ENCODE peak calls at places on chromosomes 6 and 20, in eight cellular contexts. One of them, this sample, is unnamed.

GRCh38 chr20:57835053-57835452 is 125.2 kb upstream of the PMEPA1 start:
- DNase-seq in erythroblast: no peak
- DNase-seq in A549: no peak
- DNase-seq in stimulated activated CD4-positive, alpha-beta T cell treated with anti-CD3 and anti-CD28 coated beads, Interleukin-12 subunit alpha, Interleukin-12 subunit beta, amount 100 ng/mL, for 4 hours: no peak
- DNase-seq in lung microvascular endothelial cell: no peak
- DNase-seq in NCI-H1105: no peak
- DNase-seq in right lobe of liver: no peak
- DNase-seq in fibroblast of mammary gland: peak; percentile 13
- DNase-seq in this sample: no peak

GRCh38 chr20:58231678-58232077 is 3.2 kb upstream of the ANKRD60 start:
- DNase-seq in erythroblast: no peak
- DNase-seq in A549: peak; percentile 37
- DNase-seq in stimulated activated CD4-positive, alpha-beta T cell treated with anti-CD3 and anti-CD28 coated beads, Interleukin-12 subunit alpha, Interleukin-12 subunit beta, amount 100 ng/mL, for 4 hours: no peak
- DNase-seq in lung microvascular endothelial cell: peak; percentile 45
- DNase-seq in NCI-H1105: no peak
- DNase-seq in right lobe of liver: no peak
- DNase-seq in fibroblast of mammary gland: no peak
- DNase-seq in this sample: no peak

GRCh38 chr6:159692303-159693127 is 526 bp downstream of the SOD2 start:
- DNase-seq in erythroblast: peak; percentile 75
- DNase-seq in A549: peak; percentile 51
- DNase-seq in stimulated activated CD4-positive, alpha-beta T cell treated with anti-CD3 and anti-CD28 coated beads, Interleukin-12 subunit alpha, Interleukin-12 subunit beta, amount 100 ng/mL, for 4 hours: peak; percentile 52
- DNase-seq in lung microvascular endothelial cell: peak; percentile 58
- DNase-seq in NCI-H1105: peak; percentile 28
- DNase-seq in right lobe of liver: peak; percentile 68
- DNase-seq in fibroblast of mammary gland: no peak
- DNase-seq in this sample: no peak

GRCh38 chr6:167285077-167285770 is 5.9 kb upstream of the UNC93A start:
- DNase-seq in erythroblast: no peak
- DNase-seq in A549: no peak
- DNase-seq in stimulated activated CD4-positive, alpha-beta T cell treated with anti-CD3 and anti-CD28 coated beads, Interleukin-12 subunit alpha, Interleukin-12 subunit beta, amount 100 ng/mL, for 4 hours: no peak
- DNase-seq in lung microvascular endothelial cell: no peak
- DNase-seq in NCI-H1105: no peak
- DNase-seq in right lobe of liver: peak; percentile 93
- DNase-seq in fibroblast of mammary gland: no peak
- DNase-seq in this sample: no peak

GRCh38 chr6:2817778-2818443 is 23.8 kb downstream of the SERPINB1 start:
- DNase-seq in erythroblast: no peak
- DNase-seq in A549: peak; percentile 24
- DNase-seq in stimulated activated CD4-positive, alpha-beta T cell treated with anti-CD3 and anti-CD28 coated beads, Interleukin-12 subunit alpha, Interleukin-12 subunit beta, amount 100 ng/mL, for 4 hours: no peak
- DNase-seq in lung microvascular endothelial cell: peak; percentile 89
- DNase-seq in NCI-H1105: no peak
- DNase-seq in right lobe of liver: no peak
- DNase-seq in fibroblast of mammary gland: peak; percentile 32
- DNase-seq in this sample: no peak

GRCh38 chr20:8132632-8133587 is 844 bp downstream of the PLCB1 start:
- DNase-seq in erythroblast: no peak
- DNase-seq in A549: peak; percentile 33
- DNase-seq in stimulated activated CD4-positive, alpha-beta T cell treated with anti-CD3 and anti-CD28 coated beads, Interleukin-12 subunit alpha, Interleukin-12 subunit beta, amount 100 ng/mL, for 4 hours: peak; percentile 4
- DNase-seq in lung microvascular endothelial cell: peak; percentile 52
- DNase-seq in NCI-H1105: no peak
- DNase-seq in right lobe of liver: peak; percentile 59
- DNase-seq in fibroblast of mammary gland: peak; percentile 21
- DNase-seq in this sample: no peak

GRCh38 chr6:17018425-17018824 is 83.4 kb upstream of the STMND1 start:
- DNase-seq in erythroblast: no peak
- DNase-seq in A549: no peak
- DNase-seq in stimulated activated CD4-positive, alpha-beta T cell treated with anti-CD3 and anti-CD28 coated beads, Interleukin-12 subunit alpha, Interleukin-12 subunit beta, amount 100 ng/mL, for 4 hours: no peak
- DNase-seq in lung microvascular endothelial cell: no peak
- DNase-seq in NCI-H1105: no peak
- DNase-seq in right lobe of liver: no peak
- DNase-seq in fibroblast of mammary gland: no peak
- DNase-seq in this sample: no peak

GRCh38 chr6:105374010-105374420 is 28.9 kb downstream of the PREP start:
- DNase-seq in erythroblast: no peak
- DNase-seq in A549: no peak
- DNase-seq in stimulated activated CD4-positive, alpha-beta T cell treated with anti-CD3 and anti-CD28 coated beads, Interleukin-12 subunit alpha, Interleukin-12 subunit beta, amount 100 ng/mL, for 4 hours: no peak
- DNase-seq in lung microvascular endothelial cell: peak; percentile 55
- DNase-seq in NCI-H1105: no peak
- DNase-seq in right lobe of liver: no peak
- DNase-seq in fibroblast of mammary gland: no peak
- DNase-seq in this sample: no peak

GRCh38 chr6:36633915-36634314 is 39.8 kb downstream of the SRSF3 start:
- DNase-seq in erythroblast: no peak
- DNase-seq in A549: no peak
- DNase-seq in stimulated activated CD4-positive, alpha-beta T cell treated with anti-CD3 and anti-CD28 coated beads, Interleukin-12 subunit alpha, Interleukin-12 subunit beta, amount 100 ng/mL, for 4 hours: no peak
- DNase-seq in lung microvascular endothelial cell: peak; percentile 92
- DNase-seq in NCI-H1105: peak; percentile 50
- DNase-seq in right lobe of liver: peak; percentile 87
- DNase-seq in fibroblast of mammary gland: peak; percentile 75
- DNase-seq in this sample: no peak

GRCh38 chr6:109308018-109308492 is 74.2 kb downstream of the CD164 start:
- DNase-seq in erythroblast: peak; percentile 66
- DNase-seq in A549: peak; percentile 64
- DNase-seq in stimulated activated CD4-positive, alpha-beta T cell treated with anti-CD3 and anti-CD28 coated beads, Interleukin-12 subunit alpha, Interleukin-12 subunit beta, amount 100 ng/mL, for 4 hours: no peak
- DNase-seq in lung microvascular endothelial cell: no peak
- DNase-seq in NCI-H1105: no peak
- DNase-seq in right lobe of liver: peak; percentile 54
- DNase-seq in fibroblast of mammary gland: peak; percentile 98
- DNase-seq in this sample: no peak

GRCh38 chr20:7269452-7269851 is 502.0 kb downstream of the BMP2 start:
- DNase-seq in erythroblast: no peak
- DNase-seq in A549: no peak
- DNase-seq in stimulated activated CD4-positive, alpha-beta T cell treated with anti-CD3 and anti-CD28 coated beads, Interleukin-12 subunit alpha, Interleukin-12 subunit beta, amount 100 ng/mL, for 4 hours: no peak
- DNase-seq in lung microvascular endothelial cell: no peak
- DNase-seq in NCI-H1105: no peak
- DNase-seq in right lobe of liver: no peak
- DNase-seq in fibroblast of mammary gland: no peak
- DNase-seq in this sample: no peak

GRCh38 chr6:54980511-54981275 is 134.1 kb downstream of the FAM83B start:
- DNase-seq in erythroblast: no peak
- DNase-seq in A549: no peak
- DNase-seq in stimulated activated CD4-positive, alpha-beta T cell treated with anti-CD3 and anti-CD28 coated beads, Interleukin-12 subunit alpha, Interleukin-12 subunit beta, amount 100 ng/mL, for 4 hours: no peak
- DNase-seq in lung microvascular endothelial cell: no peak
- DNase-seq in NCI-H1105: no peak
- DNase-seq in right lobe of liver: no peak
- DNase-seq in fibroblast of mammary gland: peak; percentile 69
- DNase-seq in this sample: no peak

GRCh38 chr6:111607279-111607678 is 1.6 kb upstream of the TRAF3IP2 start:
- DNase-seq in erythroblast: no peak
- DNase-seq in A549: no peak
- DNase-seq in stimulated activated CD4-positive, alpha-beta T cell treated with anti-CD3 and anti-CD28 coated beads, Interleukin-12 subunit alpha, Interleukin-12 subunit beta, amount 100 ng/mL, for 4 hours: no peak
- DNase-seq in lung microvascular endothelial cell: no peak
- DNase-seq in NCI-H1105: no peak
- DNase-seq in right lobe of liver: no peak
- DNase-seq in fibroblast of mammary gland: no peak
- DNase-seq in this sample: no peak

GRCh38 chr6:142774292-142774691 is 170.7 kb downstream of the HIVEP2 start:
- DNase-seq in erythroblast: no peak
- DNase-seq in A549: no peak
- DNase-seq in stimulated activated CD4-positive, alpha-beta T cell treated with anti-CD3 and anti-CD28 coated beads, Interleukin-12 subunit alpha, Interleukin-12 subunit beta, amount 100 ng/mL, for 4 hours: no peak
- DNase-seq in lung microvascular endothelial cell: no peak
- DNase-seq in NCI-H1105: no peak
- DNase-seq in right lobe of liver: no peak
- DNase-seq in fibroblast of mammary gland: no peak
- DNase-seq in this sample: no peak

GRCh38 chr20:1566701-1567100 is 9.2 kb upstream of the SIRPD start:
- DNase-seq in erythroblast: no peak
- DNase-seq in A549: no peak
- DNase-seq in stimulated activated CD4-positive, alpha-beta T cell treated with anti-CD3 and anti-CD28 coated beads, Interleukin-12 subunit alpha, Interleukin-12 subunit beta, amount 100 ng/mL, for 4 hours: no peak
- DNase-seq in lung microvascular endothelial cell: no peak
- DNase-seq in NCI-H1105: no peak
- DNase-seq in right lobe of liver: no peak
- DNase-seq in fibroblast of mammary gland: no peak
- DNase-seq in this sample: no peak

GRCh38 chr6:129936329-129937165 is 75.4 kb upstream of the TMEM244 start:
- DNase-seq in erythroblast: peak; percentile 73
- DNase-seq in A549: peak; percentile 68
- DNase-seq in stimulated activated CD4-positive, alpha-beta T cell treated with anti-CD3 and anti-CD28 coated beads, Interleukin-12 subunit alpha, Interleukin-12 subunit beta, amount 100 ng/mL, for 4 hours: peak; percentile 31
- DNase-seq in lung microvascular endothelial cell: peak; percentile 58
- DNase-seq in NCI-H1105: peak; percentile 53
- DNase-seq in right lobe of liver: peak; percentile 52
- DNase-seq in fibroblast of mammary gland: peak; percentile 84
- DNase-seq in this sample: no peak

GRCh38 chr6:8462694-8463093 is 27.3 kb upstream of the SLC35B3 start:
- DNase-seq in erythroblast: no peak
- DNase-seq in A549: no peak
- DNase-seq in stimulated activated CD4-positive, alpha-beta T cell treated with anti-CD3 and anti-CD28 coated beads, Interleukin-12 subunit alpha, Interleukin-12 subunit beta, amount 100 ng/mL, for 4 hours: no peak
- DNase-seq in lung microvascular endothelial cell: no peak
- DNase-seq in NCI-H1105: no peak
- DNase-seq in right lobe of liver: no peak
- DNase-seq in fibroblast of mammary gland: no peak
- DNase-seq in this sample: no peak

GRCh38 chr6:2988426-2989331 is 11.0 kb upstream of the NQO2 start:
- DNase-seq in erythroblast: peak; percentile 87
- DNase-seq in A549: peak; percentile 93
- DNase-seq in stimulated activated CD4-positive, alpha-beta T cell treated with anti-CD3 and anti-CD28 coated beads, Interleukin-12 subunit alpha, Interleukin-12 subunit beta, amount 100 ng/mL, for 4 hours: peak; percentile 73
- DNase-seq in lung microvascular endothelial cell: peak; percentile 92
- DNase-seq in NCI-H1105: peak; percentile 87
- DNase-seq in right lobe of liver: peak; percentile 92
- DNase-seq in fibroblast of mammary gland: peak; percentile 92
- DNase-seq in this sample: peak; percentile 44

GRCh38 chr6:93784794-93785757 is 365.7 kb upstream of the EPHA7 start:
- DNase-seq in erythroblast: no peak
- DNase-seq in A549: peak; percentile 31
- DNase-seq in stimulated activated CD4-positive, alpha-beta T cell treated with anti-CD3 and anti-CD28 coated beads, Interleukin-12 subunit alpha, Interleukin-12 subunit beta, amount 100 ng/mL, for 4 hours: no peak
- DNase-seq in lung microvascular endothelial cell: no peak
- DNase-seq in NCI-H1105: no peak
- DNase-seq in right lobe of liver: no peak
- DNase-seq in fibroblast of mammary gland: peak; percentile 99
- DNase-seq in this sample: no peak

GRCh38 chr6:71209206-71209605 is 79.4 kb upstream of the OGFRL1 start:
- DNase-seq in erythroblast: no peak
- DNase-seq in A549: no peak
- DNase-seq in stimulated activated CD4-positive, alpha-beta T cell treated with anti-CD3 and anti-CD28 coated beads, Interleukin-12 subunit alpha, Interleukin-12 subunit beta, amount 100 ng/mL, for 4 hours: no peak
- DNase-seq in lung microvascular endothelial cell: no peak
- DNase-seq in NCI-H1105: no peak
- DNase-seq in right lobe of liver: no peak
- DNase-seq in fibroblast of mammary gland: no peak
- DNase-seq in this sample: no peak

GRCh38 chr6:84549912-84550311 is 214.5 kb downstream of the TBX18 start:
- DNase-seq in erythroblast: no peak
- DNase-seq in A549: no peak
- DNase-seq in stimulated activated CD4-positive, alpha-beta T cell treated with anti-CD3 and anti-CD28 coated beads, Interleukin-12 subunit alpha, Interleukin-12 subunit beta, amount 100 ng/mL, for 4 hours: no peak
- DNase-seq in lung microvascular endothelial cell: peak; percentile 11
- DNase-seq in NCI-H1105: no peak
- DNase-seq in right lobe of liver: no peak
- DNase-seq in fibroblast of mammary gland: peak; percentile 12
- DNase-seq in this sample: no peak

GRCh38 chr6:53431704-53432103 is 83.0 kb upstream of the ELOVL5 start:
- DNase-seq in erythroblast: no peak
- DNase-seq in A549: no peak
- DNase-seq in stimulated activated CD4-positive, alpha-beta T cell treated with anti-CD3 and anti-CD28 coated beads, Interleukin-12 subunit alpha, Interleukin-12 subunit beta, amount 100 ng/mL, for 4 hours: no peak
- DNase-seq in lung microvascular endothelial cell: no peak
- DNase-seq in NCI-H1105: no peak
- DNase-seq in right lobe of liver: no peak
- DNase-seq in fibroblast of mammary gland: no peak
- DNase-seq in this sample: no peak

GRCh38 chr20:44756956-44757355 is 11.3 kb downstream of the KCNK15 start:
- DNase-seq in erythroblast: no peak
- DNase-seq in A549: no peak
- DNase-seq in stimulated activated CD4-positive, alpha-beta T cell treated with anti-CD3 and anti-CD28 coated beads, Interleukin-12 subunit alpha, Interleukin-12 subunit beta, amount 100 ng/mL, for 4 hours: no peak
- DNase-seq in lung microvascular endothelial cell: no peak
- DNase-seq in NCI-H1105: no peak
- DNase-seq in right lobe of liver: no peak
- DNase-seq in fibroblast of mammary gland: no peak
- DNase-seq in this sample: no peak

This sample was measured in NCI-H1436 treated with DMSO at 0.1 percent for 48 hours.